ENCODE peak calls at places on chromosomes 2 and 18, in eight cellular contexts. R, F, A, P, Y, L, W and Q are unnamed samples. For H3K4me1 and H3K9me3, the result is how much of the 10 kb centered on the place peaks cover.

GRCh38 chr2:65316072-65316471 is 88.4 kb downstream of the ACTR2 start:
- DNase-seq in R (no peak), F (peak), A (no peak), P (no peak), Y (peak), L (peak), W (peak), Q (no peak)

GRCh38 chr2:65997941-65998340 is 437.0 kb upstream of the MEIS1 start:
- DNase-seq in R (no peak), F (no peak), A (no peak), P (no peak), Y (no peak), L (no peak), W (no peak), Q (no peak)

GRCh38 chr2:165058471-165059265 is 103.3 kb upstream of the SLC38A11 start:
- DNase-seq in R (no peak), F (no peak), A (no peak), P (no peak), Y (no peak), L (no peak), W (no peak), Q (no peak)

GRCh38 chr2:21772624-21773023 is 648.9 kb downstream of the TDRD15 start:
- DNase-seq in R (peak), F (no peak), A (no peak), P (no peak), Y (no peak), L (peak), W (no peak), Q (no peak)

GRCh38 chr2:161418715-161419337 is 2.7 kb downstream of the TBR1 start:
- DNase-seq in R (peak), F (no peak), A (no peak), P (no peak), Y (no peak), L (no peak), W (no peak), Q (no peak)

GRCh38 chr2:175080479-175080878 is 75.3 kb upstream of the CHN1 start:
- DNase-seq in R (no peak), F (no peak), A (no peak), P (no peak), Y (no peak), L (no peak), W (no peak), Q (no peak)

GRCh38 chr2:68466361-68466777 is 725 bp downstream of the FBXO48 start:
- DNase-seq in R (peak), F (no peak), A (no peak), P (no peak), Y (no peak), L (peak), W (peak), Q (peak)

GRCh38 chr18:61703508-61703907 is 189.3 kb downstream of the RNF152 start:
- DNase-seq in R (peak), F (no peak), A (no peak), P (no peak), Y (no peak), L (peak), W (no peak), Q (no peak)

GRCh38 chr2:191333911-191334357 is 88.7 kb downstream of the MYO1B start:
- DNase-seq in R (peak), F (no peak), A (no peak), P (no peak), Y (no peak), L (peak), W (no peak), Q (no peak)

GRCh38 chr2:7666561-7667259 is 749.5 kb downstream of the RNF144A start:
- DNase-seq in R (no peak), F (no peak), A (no peak), P (no peak), Y (no peak), L (no peak), W (no peak), Q (no peak)
- H3K4me1 ChIP-seq in R (under half), F (under half), A (under half), P (under half), Y (under half), L (under half), W (under half), Q (under half)

GRCh38 chr2:83394134-83394965 is 1064.7 kb downstream of the SUCLG1 start:
- DNase-seq in R (no peak), F (no peak), A (no peak), P (no peak), Y (no peak), L (no peak), W (no peak), Q (no peak)
- H3K9me3 ChIP-seq in R (under half), F (under half), A (under half), P (under half), Y (under half), L (under half), W (under half), Q (under half)

GRCh38 chr2:101368371-101368770 is 18.9 kb downstream of the CREG2 start:
- DNase-seq in R (no peak), F (no peak), A (no peak), P (no peak), Y (no peak), L (no peak), W (no peak), Q (no peak)
- H3K4me1 ChIP-seq in R (under half), F (under half), A (under half), P (under half), Y (under half), L (under half), W (under half), Q (under half)

GRCh38 chr2:238518828-238519186 is 92.1 kb downstream of the ASB1 start:
- DNase-seq in R (no peak), F (no peak), A (no peak), P (no peak), Y (no peak), L (no peak), W (no peak), Q (no peak)

GRCh38 chr2:238521002-238521401 is 94.3 kb downstream of the ASB1 start:
- DNase-seq in R (no peak), F (no peak), A (no peak), P (no peak), Y (no peak), L (no peak), W (no peak), Q (no peak)

GRCh38 chr2:238521870-238522269 is 95.1 kb downstream of the ASB1 start:
- DNase-seq in R (no peak), F (no peak), A (no peak), P (no peak), Y (no peak), L (no peak), W (no peak), Q (no peak)

GRCh38 chr2:238518127-238518827 is 91.5 kb downstream of the ASB1 start:
- DNase-seq in R (no peak), F (no peak), A (no peak), P (no peak), Y (no peak), L (peak), W (no peak), Q (no peak)

DNA sequence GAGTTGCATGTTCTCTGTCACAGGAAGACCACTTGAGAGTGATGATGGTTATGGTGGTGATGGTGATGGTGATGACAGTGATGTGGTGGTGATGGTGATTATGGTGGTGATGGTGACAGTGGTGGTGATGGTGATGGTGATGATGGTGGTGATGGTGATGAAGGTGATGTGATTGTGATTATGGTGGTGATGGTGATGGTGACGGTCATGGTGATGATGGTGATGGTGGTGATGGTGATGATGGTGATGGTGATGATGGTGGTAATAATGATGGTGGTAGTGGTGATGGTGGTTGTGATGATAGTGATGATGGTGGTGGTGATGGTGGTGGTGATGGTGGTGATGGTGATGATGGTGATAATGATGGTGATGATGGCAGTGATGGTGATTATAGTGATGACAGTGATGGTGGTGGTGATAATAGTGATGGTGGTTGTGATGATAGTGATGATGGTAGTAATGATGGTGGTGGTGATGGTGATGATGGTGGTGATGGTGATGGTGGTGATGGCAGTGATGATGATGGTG is 93.7 kb downstream of the ASB1 start:
- DNase-seq in R (no peak), F (no peak), A (no peak), P (no peak), Y (no peak), L (no peak), W (no peak), Q (no peak)
- H3K9me3 ChIP-seq in R (under half), F (under half), A (under half), P (under half), Y (under half), L (under half), W (under half), Q (under half)